ENCODE peak calls at places on chromosomes 13 and 19, in four cellular contexts. One of them, this sample, is unnamed.

GRCh38 chr19:44607049-44607448 is 6.3 kb upstream of the IGSF23 start:
- DNase-seq in AG04449: no peak
- DNase-seq in astrocyte of the spinal cord: no peak
- DNase-seq in thoracic aorta: no peak
- DNase-seq in this sample: peak

GRCh38 chr13:21625366-21625765 is 21.4 kb upstream of the MICU2 start:
- DNase-seq in thoracic aorta: no peak
- DNase-seq in AG04449: no peak
- DNase-seq in astrocyte of the spinal cord: peak
- DNase-seq in this sample: peak

GRCh38 chr13:114211446-114211845 is 23.3 kb upstream of the CDC16 start:
- DNase-seq in astrocyte of the spinal cord: no peak
- DNase-seq in AG04449: no peak
- DNase-seq in thoracic aorta: no peak
- DNase-seq in this sample: no peak

GRCh38 chr13:48962281-48962680 is 13.4 kb upstream of the FNDC3A start:
- DNase-seq in astrocyte of the spinal cord: no peak
- DNase-seq in thoracic aorta: no peak
- DNase-seq in AG04449: no peak
- DNase-seq in this sample: peak

GRCh38 chr19:49438261-49438660 is 3.1 kb downstream of the SLC17A7 start:
- DNase-seq in thoracic aorta: no peak
- DNase-seq in astrocyte of the spinal cord: no peak
- DNase-seq in AG04449: no peak
- DNase-seq in this sample: no peak

GRCh38 chr19:38596057-38596981 is 21.4 kb downstream of the MAP4K1 start:
- DNase-seq in AG04449: no peak
- DNase-seq in thoracic aorta: no peak
- DNase-seq in astrocyte of the spinal cord: peak
- DNase-seq in this sample: no peak

GRCh38 chr13:34627499-34627898 is 314.6 kb upstream of the NBEA start:
- DNase-seq in astrocyte of the spinal cord: no peak
- DNase-seq in AG04449: no peak
- DNase-seq in thoracic aorta: no peak
- DNase-seq in this sample: no peak

GRCh38 chr19:2462635-2463421 is 6.1 kb upstream of the LMNB2 start:
- DNase-seq in thoracic aorta: peak
- DNase-seq in astrocyte of the spinal cord: peak
- DNase-seq in AG04449: peak
- DNase-seq in this sample: peak

GRCh38 chr13:82224806-82225205 is 1657.5 kb downstream of the SLITRK1 start:
- DNase-seq in thoracic aorta: no peak
- DNase-seq in AG04449: no peak
- DNase-seq in astrocyte of the spinal cord: no peak
- DNase-seq in this sample: no peak

GRCh38 chr13:49441846-49442245 is 2.0 kb downstream of the CAB39L start:
- DNase-seq in AG04449: no peak
- DNase-seq in astrocyte of the spinal cord: peak
- DNase-seq in thoracic aorta: no peak
- DNase-seq in this sample: peak

GRCh38 chr13:100075700-100076587 is 12.9 kb upstream of the PCCA start:
- DNase-seq in astrocyte of the spinal cord: no peak
- DNase-seq in thoracic aorta: no peak
- DNase-seq in AG04449: no peak
- DNase-seq in this sample: no peak

GRCh38 chr13:75442736-75443234 is 39.2 kb downstream of the TBC1D4 start:
- DNase-seq in astrocyte of the spinal cord: no peak
- DNase-seq in AG04449: no peak
- DNase-seq in thoracic aorta: no peak
- DNase-seq in this sample: peak

GRCh38 chr13:25816239-25816638 is 235.6 kb downstream of the SHISA2 start:
- DNase-seq in thoracic aorta: no peak
- DNase-seq in astrocyte of the spinal cord: no peak
- DNase-seq in AG04449: no peak
- DNase-seq in this sample: no peak

GRCh38 chr13:74575729-74576125 is 441.5 kb upstream of the KLF12 start:
- DNase-seq in AG04449: no peak
- DNase-seq in thoracic aorta: peak
- DNase-seq in astrocyte of the spinal cord: peak
- DNase-seq in this sample: peak

GRCh38 chr19:47111081-47111589 is 2.4 kb downstream of the ZC3H4 start:
- DNase-seq in thoracic aorta: no peak
- DNase-seq in AG04449: no peak
- DNase-seq in astrocyte of the spinal cord: no peak
- DNase-seq in this sample: no peak

GRCh38 chr13:44354322-44354721 is 19.3 kb upstream of the SERP2 start:
- DNase-seq in astrocyte of the spinal cord: no peak
- DNase-seq in thoracic aorta: no peak
- DNase-seq in AG04449: no peak
- DNase-seq in this sample: no peak

GRCh38 chr13:52449323-52450011 is 967 bp downstream of the VPS36 start:
- DNase-seq in astrocyte of the spinal cord: no peak
- DNase-seq in thoracic aorta: no peak
- DNase-seq in AG04449: no peak
- DNase-seq in this sample: no peak

GRCh38 chr19:14147797-14148605 is 11.6 kb upstream of the ASF1B start:
- DNase-seq in AG04449: no peak
- DNase-seq in thoracic aorta: no peak
- DNase-seq in astrocyte of the spinal cord: peak
- DNase-seq in this sample: peak

GRCh38 chr13:21218351-21219043 is 42.0 kb downstream of the MRPL57 start:
- DNase-seq in thoracic aorta: no peak
- DNase-seq in astrocyte of the spinal cord: no peak
- DNase-seq in AG04449: no peak
- DNase-seq in this sample: no peak

GRCh38 chr19:55113570-55114039 is 3.8 kb downstream of the PPP1R12C start:
- DNase-seq in astrocyte of the spinal cord: peak
- DNase-seq in AG04449: peak
- DNase-seq in thoracic aorta: peak
- DNase-seq in this sample: peak

GRCh38 chr13:110552767-110553166 is 8.8 kb downstream of the RAB20 start:
- DNase-seq in astrocyte of the spinal cord: no peak
- DNase-seq in thoracic aorta: no peak
- DNase-seq in AG04449: no peak
- DNase-seq in this sample: no peak

GRCh38 chr13:112545866-112546265 is 42.1 kb downstream of the TUBGCP3 start:
- DNase-seq in AG04449: peak
- DNase-seq in astrocyte of the spinal cord: peak
- DNase-seq in thoracic aorta: no peak
- DNase-seq in this sample: peak

GRCh38 chr13:49464621-49465325 is 20.7 kb downstream of the SETDB2 start:
- DNase-seq in AG04449: no peak
- DNase-seq in thoracic aorta: no peak
- DNase-seq in astrocyte of the spinal cord: peak
- DNase-seq in this sample: no peak

GRCh38 chr19:55173717-55174409 is 6.2 kb downstream of the SYT5 start:
- DNase-seq in AG04449: no peak
- DNase-seq in thoracic aorta: no peak
- DNase-seq in astrocyte of the spinal cord: peak
- DNase-seq in this sample: peak

GRCh38 chr13:32284927-32285632 is 30.1 kb downstream of the ZAR1L start:
- DNase-seq in thoracic aorta: no peak
- DNase-seq in astrocyte of the spinal cord: peak
- DNase-seq in AG04449: no peak
- DNase-seq in this sample: peak

GRCh38 chr19:56538761-56539263 is at the start of gene ZFP28:
- DNase-seq in astrocyte of the spinal cord: no peak
- DNase-seq in AG04449: no peak
- DNase-seq in thoracic aorta: peak
- DNase-seq in this sample: no peak

GRCh38 chr13:46968450-46968849 is 71.6 kb upstream of the HTR2A start:
- DNase-seq in thoracic aorta: no peak
- DNase-seq in AG04449: no peak
- DNase-seq in astrocyte of the spinal cord: no peak
- DNase-seq in this sample: no peak

GRCh38 chr19:7941895-7942596 is 1.4 kb downstream of the TIMM44 start:
- DNase-seq in AG04449: no peak
- DNase-seq in thoracic aorta: no peak
- DNase-seq in astrocyte of the spinal cord: no peak
- DNase-seq in this sample: no peak

GRCh38 chr13:25371608-25372274 is at the start of gene ATP8A2:
- DNase-seq in AG04449: no peak
- DNase-seq in astrocyte of the spinal cord: no peak
- DNase-seq in thoracic aorta: no peak
- DNase-seq in this sample: no peak

GRCh38 chr19:16851031-16851712 is 22.0 kb downstream of the SIN3B start:
- DNase-seq in astrocyte of the spinal cord: peak
- DNase-seq in AG04449: no peak
- DNase-seq in thoracic aorta: no peak
- DNase-seq in this sample: peak

GRCh38 chr19:19134687-19135158 is 3.6 kb downstream of the TMEM161A start:
- DNase-seq in astrocyte of the spinal cord: no peak
- DNase-seq in thoracic aorta: no peak
- DNase-seq in AG04449: no peak
- DNase-seq in this sample: no peak
- TF ChIP-seq CTCF in astrocyte of the spinal cord: no peak
- TF ChIP-seq CTCF in thoracic aorta: no peak
- TF ChIP-seq CTCF in AG04449: no peak
- TF ChIP-seq CTCF in this sample: no peak

GRCh38 chr13:60229708-60230272 is 66.1 kb upstream of the DIAPH3 start:
- DNase-seq in astrocyte of the spinal cord: no peak
- DNase-seq in thoracic aorta: no peak
- DNase-seq in AG04449: no peak
- DNase-seq in this sample: no peak
- H3K4me3 ChIP-seq in astrocyte of the spinal cord: no peak
- H3K4me3 ChIP-seq in thoracic aorta: no peak
- H3K4me3 ChIP-seq in AG04449: no peak
- H3K4me3 ChIP-seq in this sample: no peak

DNA sequence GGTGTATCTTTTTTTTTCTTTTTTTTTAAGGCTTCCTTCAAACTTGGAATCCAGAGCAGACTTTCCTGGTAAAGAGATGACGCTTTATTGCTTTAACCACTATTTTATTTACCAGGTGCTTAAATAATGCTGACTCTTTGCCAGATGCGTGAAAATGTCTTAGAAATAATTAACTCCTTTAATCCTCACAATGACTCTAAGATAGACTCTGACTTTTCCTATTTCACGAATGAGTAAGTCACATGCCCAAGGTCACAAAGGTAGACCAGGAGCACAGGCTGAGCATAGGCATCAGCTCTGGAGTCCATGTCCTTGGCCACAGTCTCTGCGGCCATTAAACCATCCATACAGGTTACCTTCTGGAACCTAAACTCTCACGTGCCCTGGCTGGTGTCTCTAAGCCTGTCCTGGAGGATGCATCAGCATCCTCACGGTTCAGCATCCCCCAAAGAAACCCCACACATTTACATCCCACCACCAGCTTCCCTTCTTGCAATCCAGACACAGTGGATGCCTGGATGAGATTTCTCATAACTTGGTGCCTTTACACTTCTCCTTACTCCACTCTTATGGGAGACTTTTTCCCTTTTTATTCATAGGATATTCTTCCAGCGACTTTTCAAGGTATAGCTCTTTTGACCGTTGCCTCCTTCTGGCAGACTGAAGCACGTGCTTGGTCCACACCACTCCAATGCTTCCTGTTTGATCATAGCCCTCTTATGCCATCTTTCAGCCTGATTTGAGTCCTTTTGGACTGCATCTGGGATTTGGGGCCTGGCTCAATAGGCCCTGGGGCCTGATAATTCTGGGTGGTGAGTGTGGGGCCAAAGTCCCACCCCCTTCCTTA is 87.5 kb downstream of the ERCC5 start:
- DNase-seq in AG04449: no peak
- DNase-seq in thoracic aorta: no peak
- DNase-seq in astrocyte of the spinal cord: no peak
- DNase-seq in this sample: no peak
- TF ChIP-seq CTCF in AG04449: no peak
- TF ChIP-seq CTCF in thoracic aorta: no peak
- TF ChIP-seq CTCF in astrocyte of the spinal cord: no peak
- TF ChIP-seq CTCF in this sample: no peak

GRCh38 chr19:34187011-34187410 is 14.7 kb downstream of the LSM14A start:
- DNase-seq in AG04449: no peak
- DNase-seq in astrocyte of the spinal cord: no peak
- DNase-seq in thoracic aorta: no peak
- DNase-seq in this sample: no peak
- H3K4me3 ChIP-seq in AG04449: no peak
- H3K4me3 ChIP-seq in astrocyte of the spinal cord: no peak
- H3K4me3 ChIP-seq in thoracic aorta: no peak
- H3K4me3 ChIP-seq in this sample: no peak

GRCh38 chr19:53871448-53871847 is 3.8 kb downstream of the MYADM start:
- DNase-seq in astrocyte of the spinal cord: no peak
- DNase-seq in thoracic aorta: no peak
- DNase-seq in AG04449: no peak
- DNase-seq in this sample: no peak

GRCh38 chr19:53868091-53868891 is 608 bp downstream of the MYADM start:
- DNase-seq in astrocyte of the spinal cord: peak
- DNase-seq in AG04449: no peak
- DNase-seq in thoracic aorta: no peak
- DNase-seq in this sample: peak

GRCh38 chr19:53867225-53868090 is at the start of gene MYADM:
- DNase-seq in thoracic aorta: peak
- DNase-seq in AG04449: peak
- DNase-seq in astrocyte of the spinal cord: peak
- DNase-seq in this sample: peak

GRCh38 chr19:53870485-53870844 is 2.8 kb downstream of the MYADM start:
- DNase-seq in AG04449: no peak
- DNase-seq in astrocyte of the spinal cord: no peak
- DNase-seq in thoracic aorta: no peak
- DNase-seq in this sample: no peak

DNA sequence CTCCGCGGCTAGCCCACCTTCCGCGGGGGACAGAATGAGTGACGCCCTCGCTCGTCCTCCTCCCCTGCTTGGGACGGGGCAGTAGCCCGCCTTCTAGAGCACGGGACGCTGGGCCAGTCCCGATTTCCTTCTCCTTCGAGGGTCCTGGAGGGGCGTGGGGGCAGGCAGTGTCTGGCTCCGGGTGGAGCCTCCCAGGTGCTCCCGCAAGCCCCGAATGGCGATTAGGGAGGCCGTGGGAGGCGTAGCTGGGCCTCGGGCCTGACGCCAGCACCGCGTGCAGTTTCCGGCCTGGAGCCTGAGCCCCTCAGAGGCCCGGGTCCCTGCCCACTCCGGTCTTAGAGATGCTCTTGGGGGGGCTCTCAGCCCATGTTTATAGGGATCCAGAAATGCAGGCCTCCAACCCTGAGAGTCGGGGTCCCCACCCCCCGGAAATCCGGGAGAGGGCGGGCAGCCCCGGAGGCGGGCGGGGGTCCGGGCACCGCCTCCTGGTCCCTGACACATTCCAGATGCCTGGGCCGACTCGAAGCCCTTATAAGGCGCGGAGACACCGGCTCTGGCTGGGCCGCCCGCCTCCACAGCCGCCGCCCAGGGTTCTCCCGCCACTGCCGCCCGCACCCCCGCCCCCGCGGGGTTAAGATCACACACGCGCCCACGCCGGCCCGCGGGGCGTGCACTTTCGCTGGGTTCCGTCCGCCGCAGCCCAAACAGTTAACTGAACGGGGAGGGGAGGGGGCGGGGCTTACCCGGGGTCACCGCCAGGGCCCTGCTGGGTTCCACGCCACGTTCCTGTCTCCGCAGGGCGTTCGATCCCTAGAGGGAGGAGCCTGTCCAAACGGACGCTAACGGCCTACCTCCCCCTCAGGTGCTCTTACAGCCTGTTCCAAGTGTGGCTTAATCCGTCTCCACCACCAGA is 1.5 kb downstream of the MYADM start:
- DNase-seq in AG04449: peak
- DNase-seq in astrocyte of the spinal cord: peak
- DNase-seq in thoracic aorta: peak
- DNase-seq in this sample: peak
- TF ChIP-seq CTCF in AG04449: no peak
- TF ChIP-seq CTCF in astrocyte of the spinal cord: no peak
- TF ChIP-seq CTCF in thoracic aorta: peak
- TF ChIP-seq CTCF in this sample: peak